ENCODE peak calls at places on chromosomes 6 and 20, in four cellular contexts. T, H, B and J are unnamed samples.

GRCh38 chr6:6699741-6700367 is 111.3 kb downstream of the LY86 start:
- DNase-seq in T (no peak), H (peak), B (peak), J (no peak)

GRCh38 chr20:58597021-58597940 is 53.8 kb upstream of the STX16 start:
- DNase-seq in T (no peak), H (peak), B (peak), J (peak)

GRCh38 chr6:41269716-41270115 is 16.8 kb downstream of the TREM1 start:
- DNase-seq in T (no peak), H (no peak), B (no peak), J (no peak)

GRCh38 chr6:148457137-148457842 is 114.7 kb downstream of the SASH1 start:
- DNase-seq in T (no peak), H (no peak), B (no peak), J (no peak)

GRCh38 chr6:19599813-19600464 is 237.2 kb upstream of the ID4 start:
- DNase-seq in T (no peak), H (no peak), B (no peak), J (no peak)

GRCh38 chr6:119148825-119149525 is 70.5 kb upstream of the FAM184A start:
- DNase-seq in T (no peak), H (peak), B (no peak), J (no peak)

GRCh38 chr6:35432291-35432690 is 19.8 kb upstream of the FANCE start:
- DNase-seq in T (no peak), H (no peak), B (no peak), J (no peak)

GRCh38 chr6:4969609-4970285 is 34.1 kb downstream of the RPP40 start:
- DNase-seq in T (no peak), H (no peak), B (no peak), J (no peak)

GRCh38 chr6:132734694-132735236 is 20.9 kb upstream of the VNN1 start:
- DNase-seq in T (peak), H (peak), B (peak), J (no peak)
- TF ChIP-seq CTCF in T (peak), H (peak), B (peak), J (no peak)

GRCh38 chr6:56246544-56246940 is 838 bp downstream of the COL21A1 start:
- DNase-seq in T (no peak), H (no peak), B (no peak), J (no peak)

GRCh38 chr6:56244528-56245253 is 2.7 kb downstream of the COL21A1 start:
- DNase-seq in T (no peak), H (no peak), B (no peak), J (no peak)

GRCh38 chr6:56247654-56248122 is 308 bp upstream of the COL21A1 start:
- DNase-seq in T (no peak), H (no peak), B (no peak), J (no peak)

GRCh38 chr6:56245903-56246351 is 1.5 kb downstream of the COL21A1 start:
- DNase-seq in T (no peak), H (peak), B (no peak), J (no peak)

GRCh38 chr6:56246941-56247653 is at the start of gene COL21A1:
- DNase-seq in T (no peak), H (peak), B (peak), J (no peak)
- TF ChIP-seq CTCF in T (peak), H (peak), B (peak), J (no peak)

GRCh38 chr6:28060381-28060780 is 20.0 kb upstream of the ZNF165 start:
- DNase-seq in T (no peak), H (no peak), B (no peak), J (no peak)
- TF ChIP-seq CTCF in T (no peak), H (no peak), B (no peak), J (no peak)

GRCh38 chr20:46559685-46560440 is 9.4 kb upstream of the OCSTAMP start:
- DNase-seq in T (no peak), H (no peak), B (no peak), J (no peak)
- TF ChIP-seq CTCF in T (peak), H (no peak), B (no peak), J (peak)

GRCh38 chr6:44468835-44469234 is 81.3 kb downstream of the CDC5L start:
- DNase-seq in T (no peak), H (no peak), B (no peak), J (no peak)

GRCh38 chr6:44470746-44471145 is 83.2 kb downstream of the CDC5L start:
- DNase-seq in T (no peak), H (no peak), B (no peak), J (no peak)

GRCh38 chr6:44472250-44472945 is 84.9 kb downstream of the CDC5L start:
- DNase-seq in T (no peak), H (no peak), B (no peak), J (no peak)

GRCh38 chr6:44471271-44471981 is 83.9 kb downstream of the CDC5L start:
- DNase-seq in T (no peak), H (no peak), B (peak), J (no peak)

GRCh38 chr6:44470106-44470446 is 82.6 kb downstream of the CDC5L start:
- DNase-seq in T (no peak), H (no peak), B (no peak), J (no peak)
- TF ChIP-seq CTCF in T (peak), H (no peak), B (no peak), J (no peak)

GRCh38 chr20:33732166-33732970 is 572 bp downstream of the ZNF341 start:
- DNase-seq in T (no peak), H (peak), B (no peak), J (no peak)
- TF ChIP-seq CTCF in T (no peak), H (no peak), B (no peak), J (no peak)

GRCh38 chr6:11675610-11676009 is 103.0 kb downstream of the ADTRP start:
- DNase-seq in T (no peak), H (peak), B (no peak), J (no peak)
- TF ChIP-seq CTCF in T (no peak), H (peak), B (peak), J (no peak)

GRCh38 chr20:19907326-19908056 is 109.7 kb upstream of the NAA20 start:
- DNase-seq in T (no peak), H (no peak), B (no peak), J (no peak)

GRCh38 chr20:19908586-19908985 is 108.6 kb upstream of the NAA20 start:
- DNase-seq in T (no peak), H (no peak), B (no peak), J (no peak)

GRCh38 chr20:19897891-19898290 is 119.3 kb upstream of the NAA20 start:
- DNase-seq in T (no peak), H (no peak), B (no peak), J (no peak)

GRCh38 chr20:19901226-19901625 is 115.9 kb upstream of the NAA20 start:
- DNase-seq in T (no peak), H (no peak), B (no peak), J (no peak)

GRCh38 chr20:19903168-19903676 is 113.9 kb upstream of the NAA20 start:
- DNase-seq in T (no peak), H (no peak), B (no peak), J (no peak)
- TF ChIP-seq CTCF in T (no peak), H (no peak), B (peak), J (no peak)

GRCh38 chr6:138517635-138518034 is 18.3 kb upstream of the NHSL1 start:
- DNase-seq in T (no peak), H (peak), B (no peak), J (no peak)
- TF ChIP-seq CTCF in T (peak), H (peak), B (peak), J (peak)